ENCODE peak calls at places on chromosomes 4 and X, in seven cellular contexts. One of them, this sample, is unnamed.

GRCh38 chrX:17432158-17432557 is 57.2 kb downstream of the NHS start:
- DNase-seq in psoas muscle: no peak
- DNase-seq in natural killer cell: no peak
- DNase-seq in coronary artery: no peak
- DNase-seq in AG10803: no peak
- DNase-seq in MCF 10A: no peak
- DNase-seq in PC-3: peak; percentile 63
- DNase-seq in this sample: no peak

GRCh38 chrX:58025979-58026378 is 115.7 kb upstream of the ZXDA start:
- DNase-seq in psoas muscle: no peak
- DNase-seq in natural killer cell: no peak
- DNase-seq in coronary artery: no peak
- DNase-seq in AG10803: peak; percentile 23
- DNase-seq in MCF 10A: peak; percentile 52
- DNase-seq in PC-3: peak; percentile 51
- DNase-seq in this sample: no peak

GRCh38 chrX:72105436-72105835 is 26.3 kb downstream of the RTL5 start:
- DNase-seq in psoas muscle: no peak
- DNase-seq in natural killer cell: peak; percentile 43
- DNase-seq in coronary artery: no peak
- DNase-seq in AG10803: no peak
- DNase-seq in MCF 10A: no peak
- DNase-seq in PC-3: no peak
- DNase-seq in this sample: no peak

GRCh38 chr4:33091961-33092360 is 2371.8 kb downstream of the PCDH7 start:
- DNase-seq in psoas muscle: no peak
- DNase-seq in natural killer cell: no peak
- DNase-seq in coronary artery: no peak
- DNase-seq in AG10803: no peak
- DNase-seq in MCF 10A: peak; percentile 49
- DNase-seq in PC-3: peak; percentile 23
- DNase-seq in this sample: no peak

GRCh38 chr4:97987019-97987648 is 156.1 kb downstream of the STPG2 start:
- DNase-seq in psoas muscle: no peak
- DNase-seq in natural killer cell: no peak
- DNase-seq in coronary artery: no peak
- DNase-seq in AG10803: no peak
- DNase-seq in MCF 10A: peak; percentile 49
- DNase-seq in PC-3: peak; percentile 56
- DNase-seq in this sample: no peak

GRCh38 chrX:150940844-150941495 is 42.2 kb upstream of the HMGB3 start:
- DNase-seq in psoas muscle: no peak
- DNase-seq in natural killer cell: no peak
- DNase-seq in coronary artery: no peak
- DNase-seq in AG10803: no peak
- DNase-seq in MCF 10A: no peak
- DNase-seq in PC-3: no peak
- DNase-seq in this sample: no peak

GRCh38 chr4:77600521-77601451 is 4.8 kb upstream of the CXCL13 start:
- DNase-seq in psoas muscle: no peak
- DNase-seq in natural killer cell: no peak
- DNase-seq in coronary artery: no peak
- DNase-seq in AG10803: peak; percentile 36
- DNase-seq in MCF 10A: peak; percentile 56
- DNase-seq in PC-3: peak; percentile 58
- DNase-seq in this sample: no peak

GRCh38 chrX:110561036-110561435 is 202.4 kb downstream of the RTL9 start:
- DNase-seq in psoas muscle: peak; percentile 46
- DNase-seq in natural killer cell: no peak
- DNase-seq in coronary artery: no peak
- DNase-seq in AG10803: peak; percentile 68
- DNase-seq in MCF 10A: peak; percentile 59
- DNase-seq in PC-3: peak; percentile 21
- DNase-seq in this sample: no peak

GRCh38 chr4:145196747-145197146 is 16.4 kb upstream of the OTUD4 start:
- DNase-seq in psoas muscle: no peak
- DNase-seq in natural killer cell: no peak
- DNase-seq in coronary artery: no peak
- DNase-seq in AG10803: no peak
- DNase-seq in MCF 10A: no peak
- DNase-seq in PC-3: no peak
- DNase-seq in this sample: no peak

GRCh38 chr4:80027611-80028010 is 45.4 kb downstream of the ANTXR2 start:
- DNase-seq in psoas muscle: no peak
- DNase-seq in natural killer cell: no peak
- DNase-seq in coronary artery: no peak
- DNase-seq in AG10803: no peak
- DNase-seq in MCF 10A: no peak
- DNase-seq in PC-3: no peak
- DNase-seq in this sample: no peak

GRCh38 chr4:56506110-56506705 is 617 bp downstream of the ARL9 start:
- DNase-seq in psoas muscle: no peak
- DNase-seq in natural killer cell: no peak
- DNase-seq in coronary artery: no peak
- DNase-seq in AG10803: no peak
- DNase-seq in MCF 10A: no peak
- DNase-seq in PC-3: no peak
- DNase-seq in this sample: no peak

GRCh38 chr4:1234296-1234695 is 14.6 kb downstream of the CTBP1 start:
- DNase-seq in psoas muscle: peak; percentile 58
- DNase-seq in natural killer cell: no peak
- DNase-seq in coronary artery: no peak
- DNase-seq in AG10803: peak; percentile 56
- DNase-seq in MCF 10A: no peak
- DNase-seq in PC-3: no peak
- DNase-seq in this sample: no peak

GRCh38 chr4:13920901-13921300 is 293.4 kb upstream of the BOD1L1 start:
- DNase-seq in psoas muscle: no peak
- DNase-seq in natural killer cell: no peak
- DNase-seq in coronary artery: no peak
- DNase-seq in AG10803: peak; percentile 100
- DNase-seq in MCF 10A: peak; percentile 97
- DNase-seq in PC-3: peak; percentile 97
- DNase-seq in this sample: peak; percentile 69

GRCh38 chr4:174119051-174119450 is 164.4 kb downstream of the FBXO8 start:
- DNase-seq in psoas muscle: no peak
- DNase-seq in natural killer cell: no peak
- DNase-seq in coronary artery: no peak
- DNase-seq in AG10803: peak; percentile 75
- DNase-seq in MCF 10A: peak; percentile 74
- DNase-seq in PC-3: peak; percentile 27
- DNase-seq in this sample: no peak

GRCh38 chr4:16544251-16544721 is 318.0 kb upstream of the TAPT1 start:
- DNase-seq in psoas muscle: no peak
- DNase-seq in natural killer cell: no peak
- DNase-seq in coronary artery: peak; percentile 75
- DNase-seq in AG10803: peak; percentile 45
- DNase-seq in MCF 10A: no peak
- DNase-seq in PC-3: no peak
- DNase-seq in this sample: no peak

GRCh38 chr4:57442834-57443291 is 332.7 kb upstream of the IGFBP7 start:
- DNase-seq in psoas muscle: no peak
- DNase-seq in natural killer cell: no peak
- DNase-seq in coronary artery: no peak
- DNase-seq in AG10803: peak; percentile 21
- DNase-seq in MCF 10A: peak; percentile 70
- DNase-seq in PC-3: peak; percentile 78
- DNase-seq in this sample: no peak

GRCh38 chrX:14409341-14409740 is 120.0 kb upstream of the GLRA2 start:
- DNase-seq in psoas muscle: no peak
- DNase-seq in natural killer cell: no peak
- DNase-seq in coronary artery: no peak
- DNase-seq in AG10803: peak; percentile 3
- DNase-seq in MCF 10A: peak; percentile 85
- DNase-seq in PC-3: peak; percentile 82
- DNase-seq in this sample: no peak

GRCh38 chrX:154321624-154322023 is 26.0 kb downstream of the TKTL1 start:
- DNase-seq in psoas muscle: no peak
- DNase-seq in natural killer cell: no peak
- DNase-seq in coronary artery: no peak
- DNase-seq in AG10803: no peak
- DNase-seq in MCF 10A: peak; percentile 41
- DNase-seq in PC-3: no peak
- DNase-seq in this sample: no peak

GRCh38 chrX:154321152-154321551 is 25.6 kb downstream of the TKTL1 start:
- DNase-seq in psoas muscle: no peak
- DNase-seq in natural killer cell: no peak
- DNase-seq in coronary artery: no peak
- DNase-seq in AG10803: no peak
- DNase-seq in MCF 10A: no peak
- DNase-seq in PC-3: no peak
- DNase-seq in this sample: no peak

GRCh38 chrX:154320406-154320805 is 24.8 kb downstream of the TKTL1 start:
- DNase-seq in psoas muscle: no peak
- DNase-seq in natural killer cell: no peak
- DNase-seq in coronary artery: no peak
- DNase-seq in AG10803: no peak
- DNase-seq in MCF 10A: no peak
- DNase-seq in PC-3: no peak
- DNase-seq in this sample: no peak

GRCh38 chrX:154315416-154315815 is 19.8 kb downstream of the TKTL1 start:
- DNase-seq in psoas muscle: no peak
- DNase-seq in natural killer cell: no peak
- DNase-seq in coronary artery: no peak
- DNase-seq in AG10803: no peak
- DNase-seq in MCF 10A: no peak
- DNase-seq in PC-3: no peak
- DNase-seq in this sample: no peak

GRCh38 chrX:154317391-154318000 is 21.9 kb downstream of the TKTL1 start:
- DNase-seq in psoas muscle: no peak
- DNase-seq in natural killer cell: no peak
- DNase-seq in coronary artery: no peak
- DNase-seq in AG10803: peak; percentile 26
- DNase-seq in MCF 10A: peak; percentile 31
- DNase-seq in PC-3: peak; percentile 37
- DNase-seq in this sample: no peak
- TF ChIP-seq CTCF in psoas muscle: peak; percentile 40
- TF ChIP-seq CTCF in natural killer cell: no peak
- TF ChIP-seq CTCF in coronary artery: no peak
- TF ChIP-seq CTCF in AG10803: peak; percentile 57
- TF ChIP-seq CTCF in MCF 10A: peak; percentile 33
- TF ChIP-seq CTCF in PC-3: peak; percentile 61
- TF ChIP-seq CTCF in this sample: peak; percentile 51

DNA sequence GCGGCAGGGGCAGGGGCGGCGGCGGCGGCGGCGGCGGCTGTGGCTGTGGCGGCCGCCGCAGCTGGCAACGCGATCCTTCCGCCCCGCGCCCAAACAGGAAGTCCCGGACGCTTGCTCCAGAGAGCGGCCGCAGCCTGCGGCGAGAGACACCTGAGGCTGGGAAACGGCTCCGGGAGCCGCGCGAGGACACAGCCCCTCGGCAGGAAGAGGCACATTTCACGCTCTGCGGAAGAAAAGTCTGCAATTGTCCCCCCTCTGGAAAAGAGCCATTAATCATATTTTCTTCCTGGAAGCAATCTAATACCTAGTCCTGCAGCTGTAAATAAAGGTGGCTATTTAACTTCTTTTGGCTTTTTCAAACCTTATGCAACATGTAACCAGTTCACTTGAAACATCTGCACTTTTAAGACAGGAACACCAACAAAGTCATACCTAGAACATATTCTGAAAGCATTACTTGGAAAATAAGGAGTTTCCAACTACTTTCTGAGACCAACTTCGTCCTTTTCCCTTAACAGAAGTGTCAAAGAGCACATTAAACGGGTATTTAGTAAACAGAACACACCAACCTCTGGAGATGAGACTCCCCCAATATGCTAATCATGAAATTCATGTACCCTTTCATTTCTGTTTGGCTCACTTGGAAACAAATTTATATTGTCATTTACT is 69.0 kb downstream of the NOCT start:
- DNase-seq in psoas muscle: no peak
- DNase-seq in natural killer cell: no peak
- DNase-seq in coronary artery: no peak
- DNase-seq in AG10803: no peak
- DNase-seq in MCF 10A: no peak
- DNase-seq in PC-3: no peak
- DNase-seq in this sample: no peak
- TF ChIP-seq CTCF in psoas muscle: peak; percentile 4
- TF ChIP-seq CTCF in natural killer cell: no peak
- TF ChIP-seq CTCF in coronary artery: no peak
- TF ChIP-seq CTCF in AG10803: no peak
- TF ChIP-seq CTCF in MCF 10A: no peak
- TF ChIP-seq CTCF in PC-3: no peak
- TF ChIP-seq CTCF in this sample: no peak

GRCh38 chr4:6326312-6327060 is 56.8 kb downstream of the WFS1 start:
- DNase-seq in psoas muscle: peak; percentile 55
- DNase-seq in natural killer cell: no peak
- DNase-seq in coronary artery: no peak
- DNase-seq in AG10803: no peak
- DNase-seq in MCF 10A: no peak
- DNase-seq in PC-3: no peak
- DNase-seq in this sample: no peak
- TF ChIP-seq CTCF in psoas muscle: no peak
- TF ChIP-seq CTCF in natural killer cell: no peak
- TF ChIP-seq CTCF in coronary artery: no peak
- TF ChIP-seq CTCF in AG10803: no peak
- TF ChIP-seq CTCF in MCF 10A: no peak
- TF ChIP-seq CTCF in PC-3: no peak
- TF ChIP-seq CTCF in this sample: no peak

GRCh38 chrX:38799995-38800394 is 1.3 kb upstream of the MID1IP1 start:
- DNase-seq in psoas muscle: no peak
- DNase-seq in natural killer cell: no peak
- DNase-seq in coronary artery: no peak
- DNase-seq in AG10803: no peak
- DNase-seq in MCF 10A: no peak
- DNase-seq in PC-3: no peak
- DNase-seq in this sample: no peak
- TF ChIP-seq CTCF in psoas muscle: no peak
- TF ChIP-seq CTCF in natural killer cell: no peak
- TF ChIP-seq CTCF in coronary artery: no peak
- TF ChIP-seq CTCF in AG10803: no peak
- TF ChIP-seq CTCF in MCF 10A: no peak
- TF ChIP-seq CTCF in PC-3: peak; percentile 35
- TF ChIP-seq CTCF in this sample: no peak